ENCODE peak calls at places on chromosomes 4 and X, in eight cellular contexts. Z, P, E, N, H, J, S and O are unnamed samples.

GRCh38 chr4:3288571-3289094 is 4.2 kb upstream of the RGS12 start:
- DNase-seq in P (peak; percentile 70), Z (no peak), H (no peak), S (no peak), E (peak; percentile 68), J (no peak), N (no peak), O (no peak)

GRCh38 chr4:54913751-54914526 is 211.5 kb downstream of the KDR start:
- DNase-seq in S (no peak), N (peak; percentile 48), J (no peak), E (no peak), P (no peak), Z (no peak), H (no peak), O (no peak)

GRCh38 chrX:70998402-70999027 is 67.6 kb upstream of the SLC7A3 start:
- DNase-seq in P (no peak), E (no peak), N (no peak), H (peak; percentile 25), S (no peak), J (peak; percentile 54), Z (peak; percentile 46), O (no peak)

GRCh38 chrX:155068165-155068564 is 2.8 kb downstream of the CMC4 start:
- DNase-seq in E (no peak), N (no peak), S (no peak), J (peak; percentile 60), P (no peak), Z (peak; percentile 86), H (no peak), O (no peak)

GRCh38 chr4:83629945-83630684 is 94.2 kb downstream of the GPAT3 start:
- DNase-seq in Z (peak; percentile 79), E (no peak), N (no peak), S (no peak), J (no peak), H (peak; percentile 33), P (no peak), O (peak; percentile 49)

GRCh38 chr4:99648321-99648720 is 9.3 kb downstream of the C4orf54 start:
- DNase-seq in S (no peak), H (no peak), N (no peak), E (no peak), P (no peak), J (no peak), Z (no peak), O (no peak)

GRCh38 chr4:185738038-185738552 is 73.9 kb downstream of the SORBS2 start:
- DNase-seq in Z (peak; percentile 82), H (no peak), E (no peak), S (no peak), N (no peak), P (no peak), J (no peak), O (no peak)

GRCh38 chr4:174120446-174121142 is 162.9 kb downstream of the FBXO8 start:
- DNase-seq in N (peak; percentile 56), E (no peak), H (peak; percentile 51), Z (peak; percentile 83), S (peak; percentile 61), P (no peak), J (peak; percentile 81), O (peak; percentile 61)

GRCh38 chr4:101102114-101102752 is 245.1 kb downstream of the PPP3CA start:
- DNase-seq in P (peak; percentile 88), Z (peak; percentile 89), E (no peak), N (peak; percentile 52), J (no peak), S (no peak), H (no peak), O (peak; percentile 21)

GRCh38 chr4:96183630-96184029 is 343.7 kb downstream of the PDHA2 start:
- DNase-seq in H (no peak), Z (no peak), J (no peak), E (no peak), N (no peak), S (no peak), P (no peak), O (no peak)

GRCh38 chr4:109870061-109870460 is 22.2 kb downstream of the LRIT3 start:
- DNase-seq in E (no peak), J (no peak), H (no peak), P (no peak), S (no peak), Z (no peak), N (no peak), O (no peak)

GRCh38 chr4:8676676-8677075 is 84.1 kb downstream of the CPZ start:
- DNase-seq in E (no peak), H (no peak), J (no peak), P (no peak), N (no peak), Z (no peak), S (no peak), O (no peak)

GRCh38 chr4:154164931-154165839 is 326.4 kb downstream of the DCHS2 start:
- DNase-seq in H (peak; percentile 80), S (no peak), J (no peak), P (no peak), N (no peak), E (no peak), Z (peak; percentile 96), O (no peak)

GRCh38 chr4:21304061-21304541 is 603.8 kb downstream of the PACRGL start:
- DNase-seq in Z (no peak), N (no peak), J (no peak), P (no peak), E (peak; percentile 25), H (no peak), S (no peak), O (no peak)

GRCh38 chr4:173930329-173930967 is 353.0 kb downstream of the FBXO8 start:
- DNase-seq in E (no peak), S (no peak), P (no peak), N (no peak), Z (no peak), H (no peak), J (no peak), O (no peak)

GRCh38 chrX:1554469-1555210 is 17.7 kb upstream of the P2RY8 start:
- DNase-seq in E (no peak), P (peak; percentile 62), N (no peak), Z (no peak), S (no peak), J (no peak), H (no peak), O (no peak)

GRCh38 chrX:154547245-154548027 is at the start of gene IKBKG:
- DNase-seq in S (peak; percentile 86), N (peak; percentile 95), P (peak; percentile 97), Z (peak; percentile 84), J (peak; percentile 95), H (peak; percentile 87), E (peak; percentile 95), O (peak; percentile 92)

GRCh38 chrX:136963973-136964372 is 69.8 kb downstream of the GPR101 start:
- DNase-seq in J (no peak), N (no peak), S (no peak), P (no peak), H (no peak), E (no peak), Z (no peak), O (no peak)

GRCh38 chr4:26609398-26609797 is 25.5 kb downstream of the TBC1D19 start:
- DNase-seq in E (no peak), J (no peak), N (no peak), Z (no peak), S (no peak), H (no peak), P (no peak), O (no peak)

GRCh38 chr4:1511441-1512041 is 105.3 kb upstream of the NKX1-1 start:
- DNase-seq in N (peak; percentile 78), E (peak; percentile 40), J (peak; percentile 78), S (peak; percentile 19), Z (peak; percentile 63), P (no peak), H (peak; percentile 25), O (peak; percentile 71)

GRCh38 chrX:34848281-34848680 is 94.3 kb upstream of the FAM47B start:
- DNase-seq in N (no peak), S (no peak), H (no peak), P (no peak), Z (peak; percentile 73), J (no peak), E (no peak), O (no peak)

GRCh38 chr4:110344165-110344564 is 131.8 kb upstream of the ENPEP start:
- DNase-seq in H (peak; percentile 32), P (no peak), Z (peak; percentile 2), E (no peak), N (no peak), S (peak; percentile 39), J (peak; percentile 1), O (no peak)

GRCh38 chr4:184396001-184396400 is 78.3 kb downstream of the IRF2 start:
- DNase-seq in P (no peak), N (peak; percentile 58), E (no peak), J (no peak), Z (no peak), H (no peak), S (no peak), O (no peak)

DNA sequence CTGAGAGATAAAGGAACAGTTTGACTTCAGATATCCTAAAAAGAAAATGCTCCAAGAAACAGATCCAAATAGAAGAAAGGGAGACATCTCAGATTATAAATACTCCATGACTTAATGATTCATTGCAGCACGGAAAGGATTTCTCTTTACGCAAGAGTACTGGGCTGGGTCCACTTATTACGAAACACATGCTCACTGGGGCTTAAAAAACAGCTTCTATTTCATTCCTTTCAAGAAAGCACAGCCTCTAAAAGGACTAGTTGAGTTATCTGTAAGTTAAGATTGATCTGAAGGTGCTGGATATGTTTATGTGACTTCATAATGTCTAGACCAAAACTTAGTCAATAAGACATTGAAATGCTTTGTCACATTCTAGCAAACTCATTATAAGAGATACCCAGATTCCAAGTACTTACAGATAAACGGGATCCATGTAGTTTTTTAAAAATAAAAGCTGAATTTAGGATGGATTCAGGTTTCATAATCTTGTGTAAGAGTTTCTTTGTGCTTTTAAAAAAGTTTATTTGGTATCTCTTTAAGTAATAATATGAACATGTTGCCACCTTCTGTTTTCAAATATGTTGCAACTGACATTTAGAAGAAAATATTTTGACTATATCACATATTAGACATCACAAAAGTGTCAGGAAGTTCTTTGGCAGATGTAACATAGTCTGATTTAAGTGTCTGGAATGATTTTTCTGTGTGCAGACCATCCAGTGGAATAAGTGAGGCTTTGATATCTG is 109.5 kb upstream of the MYOZ2 start:
- DNase-seq in Z (peak; percentile 95), P (no peak), J (peak; percentile 85), S (no peak), N (no peak), E (no peak), H (peak; percentile 72), O (peak; percentile 88)
- TF ChIP-seq CTCF in Z (no peak), P (no peak), J (no peak), S (no peak), N (no peak), E (no peak), H (no peak), O (no peak)

GRCh38 chr4:137861682-137862081 is 329.4 kb upstream of the PCDH18 start:
- DNase-seq in S (peak; percentile 33), H (peak; percentile 18), N (no peak), J (peak; percentile 0), E (no peak), Z (peak; percentile 37), P (no peak), O (no peak)
- TF ChIP-seq CTCF in S (no peak), H (peak; percentile 43), N (peak; percentile 41), J (peak; percentile 37), E (peak; percentile 10), Z (peak; percentile 42), P (peak; percentile 67), O (peak; percentile 57)

GRCh38 chrX:73289039-73289438 is 74.4 kb upstream of the NAP1L2 start:
- DNase-seq in J (peak; percentile 4), Z (no peak), S (no peak), P (no peak), E (no peak), N (no peak), H (no peak), O (no peak)
- TF ChIP-seq CTCF in J (no peak), Z (no peak), S (no peak), P (no peak), E (no peak), N (no peak), H (no peak), O (no peak)

GRCh38 chrX:20066968-20067708 is 49.6 kb downstream of the MAP7D2 start:
- DNase-seq in Z (peak; percentile 66), H (peak; percentile 24), E (no peak), P (no peak), N (no peak), S (peak; percentile 63), J (peak; percentile 71), O (no peak)
- TF ChIP-seq CTCF in Z (peak; percentile 64), H (peak; percentile 50), E (peak; percentile 18), P (peak; percentile 57), N (peak; percentile 40), S (peak; percentile 64), J (peak; percentile 78), O (peak; percentile 27)